ENCODE peak calls at places on chromosomes 11 and 22, in four cellular contexts. A, E, G and T are unnamed samples.
A peak's percentile ranks its signal among the peaks of the same experiment; 100 is the strongest.

GRCh38 chr22:50268655-50269113 is 1.5 kb downstream of the MAPK11 start:
- DNase-seq in A (no peak), E (peak; percentile 38), G (peak; percentile 17), T (no peak)

GRCh38 chr22:43275545-43275981 is 67.6 kb downstream of the SCUBE1 start:
- DNase-seq in A (no peak), E (peak; percentile 42), G (no peak), T (no peak)

GRCh38 chr22:27980424-27981148 is 61.5 kb upstream of the PITPNB start:
- DNase-seq in A (no peak), E (no peak), G (no peak), T (peak; percentile 16)

GRCh38 chr22:44682556-44683168 is 19.3 kb upstream of the PRR5 start:
- DNase-seq in A (no peak), E (no peak), G (no peak), T (no peak)

GRCh38 chr11:12552677-12553076 is 121.5 kb upstream of the TEAD1 start:
- DNase-seq in A (no peak), E (peak; percentile 95), G (no peak), T (no peak)

GRCh38 chr11:12245091-12245490 is 132.3 kb upstream of the PARVA start:
- DNase-seq in A (no peak), E (no peak), G (peak; percentile 35), T (no peak)

GRCh38 chr11:6391548-6392134 is 1.4 kb downstream of the SMPD1 start:
- DNase-seq in A (no peak), E (no peak), G (peak; percentile 12), T (no peak)

GRCh38 chr11:119108151-119108856 is 1.2 kb downstream of the C2CD2L start:
- DNase-seq in A (no peak), E (peak; percentile 56), G (peak; percentile 73), T (no peak)

GRCh38 chr22:42432020-42432596 is at the start of gene NFAM1:
- DNase-seq in A (no peak), E (no peak), G (no peak), T (no peak)

GRCh38 chr11:108512706-108513105 is 14.5 kb upstream of the POGLUT3 start:
- DNase-seq in A (no peak), E (no peak), G (no peak), T (no peak)

GRCh38 chr11:83092488-83093384 is 21.0 kb upstream of the RAB30 start:
- DNase-seq in A (no peak), E (no peak), G (no peak), T (no peak)

GRCh38 chr22:37162221-37163095 is 12.7 kb upstream of the IL2RB start:
- DNase-seq in A (no peak), E (no peak), G (no peak), T (no peak)

GRCh38 chr11:112612283-112612849 is 348.9 kb upstream of the NCAM1 start:
- DNase-seq in A (no peak), E (peak; percentile 23), G (no peak), T (no peak)

GRCh38 chr11:18046116-18046777 is at the start of gene TPH1:
- DNase-seq in A (no peak), E (peak; percentile 74), G (no peak), T (no peak)

GRCh38 chr22:44752285-44753188 is at the start of gene ARHGAP8:
- DNase-seq in A (no peak), E (no peak), G (peak; percentile 48), T (no peak)

GRCh38 chr11:64372021-64372420 is 13.1 kb downstream of the RPS6KA4 start:
- DNase-seq in A (no peak), E (no peak), G (no peak), T (no peak)

GRCh38 chr11:103903005-103903404 is 133.4 kb upstream of the DDI1 start:
- DNase-seq in A (no peak), E (no peak), G (no peak), T (no peak)

GRCh38 chr22:37228106-37229011 is 15.7 kb downstream of the RAC2 start:
- DNase-seq in A (no peak), E (peak; percentile 83), G (no peak), T (no peak)

GRCh38 chr11:86414032-86414431 is 39.3 kb downstream of the CCDC81 start:
- DNase-seq in A (no peak), E (no peak), G (no peak), T (no peak)

GRCh38 chr22:27487600-27488450 is 313.7 kb downstream of the MN1 start:
- DNase-seq in A (no peak), E (no peak), G (no peak), T (no peak)

GRCh38 chr22:17728786-17729185 is 45.5 kb downstream of the BID start:
- DNase-seq in A (no peak), E (no peak), G (no peak), T (no peak)

GRCh38 chr11:105821366-105821765 is 200.7 kb downstream of the MSANTD4 start:
- DNase-seq in A (no peak), E (no peak), G (no peak), T (no peak)

GRCh38 chr11:119797736-119798135 is 68.7 kb upstream of the NECTIN1 start:
- DNase-seq in A (no peak), E (no peak), G (no peak), T (no peak)

GRCh38 chr11:125128450-125128849 is 17.0 kb upstream of the TMEM218 start:
- DNase-seq in A (no peak), E (peak; percentile 53), G (no peak), T (no peak)